ENCODE peak calls at places on chromosomes 5 and 9, in nine cellular contexts. Z is AG10803; G is HL-60; N is cardiac muscle cell; W is stomach; M is choroid plexus epithelial cell; K is neural crest cell; H is activated CD8-positive, alpha-beta T cell treated with anti-CD3 and anti-CD28 coated beads for 36 hours; R is GM23338. I is an unnamed sample.

GRCh38 chr5:90747175-90747574 is 188.6 kb downstream of the ADGRV1 start:
- DNase-seq in Z (no peak), G (no peak), N (no peak), W (no peak), M (peak), K (no peak), H (no peak), R (no peak), I (no peak)

GRCh38 chr9:86098793-86099694 is at the start of gene GOLM1:
- DNase-seq in Z (peak), G (peak), N (peak), W (peak), M (peak), K (peak), H (peak), R (peak), I (peak)

GRCh38 chr5:120150770-120151169 is 313.3 kb upstream of the PRR16 start:
- DNase-seq in Z (no peak), G (no peak), N (no peak), W (no peak), M (no peak), K (no peak), H (no peak), R (no peak), I (no peak)

GRCh38 chr9:18658764-18659705 is 185.1 kb downstream of the ADAMTSL1 start:
- DNase-seq in Z (peak), G (no peak), N (no peak), W (no peak), M (peak), K (no peak), H (no peak), R (no peak), I (no peak)

GRCh38 chr9:82284758-82285157 is 296.2 kb downstream of the SPATA31D1 start:
- DNase-seq in Z (peak), G (no peak), N (no peak), W (no peak), M (peak), K (no peak), H (no peak), R (no peak), I (no peak)

GRCh38 chr5:155978805-155979204 is 348.2 kb upstream of the SGCD start:
- DNase-seq in Z (peak), G (no peak), N (no peak), W (no peak), M (no peak), K (no peak), H (no peak), R (no peak), I (no peak)

GRCh38 chr5:180786398-180787005 is 16.1 kb downstream of the MGAT1 start:
- DNase-seq in Z (no peak), G (no peak), N (no peak), W (no peak), M (peak), K (no peak), H (no peak), R (no peak), I (no peak)

GRCh38 chr9:33452828-33453271 is 5.5 kb upstream of the AQP3 start:
- DNase-seq in Z (peak), G (peak), N (peak), W (peak), M (peak), K (peak), H (peak), R (peak), I (peak)

GRCh38 chr5:94691947-94692346 is 73.5 kb downstream of the SLF1 start:
- DNase-seq in Z (peak), G (no peak), N (no peak), W (no peak), M (peak), K (no peak), H (no peak), R (no peak), I (no peak)

GRCh38 chr9:108048406-108049025 is 558.9 kb upstream of the KLF4 start:
- DNase-seq in Z (no peak), G (no peak), N (no peak), W (no peak), M (no peak), K (no peak), H (no peak), R (no peak), I (no peak)

GRCh38 chr5:169856571-169856970 is 123.7 kb downstream of the INSYN2B start:
- DNase-seq in Z (peak), G (no peak), N (no peak), W (no peak), M (peak), K (no peak), H (no peak), R (no peak), I (no peak)

GRCh38 chr5:51544386-51544785 is 161.1 kb downstream of the ISL1 start:
- DNase-seq in Z (no peak), G (no peak), N (no peak), W (no peak), M (no peak), K (no peak), H (no peak), R (no peak), I (no peak)

GRCh38 chr5:126309860-126310259 is 113.3 kb upstream of the GRAMD2B start:
- DNase-seq in Z (no peak), G (no peak), N (no peak), W (no peak), M (peak), K (no peak), H (no peak), R (no peak), I (no peak)

GRCh38 chr5:177502886-177503285 is 5.5 kb upstream of the PDLIM7 start:
- DNase-seq in Z (no peak), G (no peak), N (no peak), W (no peak), M (no peak), K (no peak), H (no peak), R (no peak), I (no peak)

GRCh38 chr5:113166285-113166684 is 189.7 kb downstream of the DCP2 start:
- DNase-seq in Z (peak), G (no peak), N (no peak), W (no peak), M (peak), K (no peak), H (no peak), R (no peak), I (no peak)

GRCh38 chr5:67089200-67089725 is 107.3 kb downstream of the CD180 start:
- DNase-seq in Z (peak), G (no peak), N (no peak), W (no peak), M (peak), K (no peak), H (no peak), R (no peak), I (no peak)

GRCh38 chr9:92292338-92293074 is 991 bp downstream of the IARS1 start:
- DNase-seq in Z (peak), G (peak), N (no peak), W (no peak), M (no peak), K (no peak), H (no peak), R (no peak), I (no peak)

GRCh38 chr5:154285661-154286408 is 95.3 kb downstream of the GALNT10 start:
- DNase-seq in Z (peak), G (no peak), N (no peak), W (no peak), M (peak), K (no peak), H (no peak), R (no peak), I (no peak)

GRCh38 chr5:173496129-173496882 is 120.1 kb downstream of the BOD1 start:
- DNase-seq in Z (no peak), G (no peak), N (no peak), W (peak), M (peak), K (no peak), H (no peak), R (no peak), I (no peak)

GRCh38 chr9:2260401-2261306 is 245.5 kb downstream of the SMARCA2 start:
- DNase-seq in Z (peak), G (no peak), N (no peak), W (peak), M (peak), K (no peak), H (no peak), R (no peak), I (no peak)

GRCh38 chr5:109739741-109740140 is 50.0 kb downstream of the MAN2A1 start:
- DNase-seq in Z (no peak), G (no peak), N (peak), W (no peak), M (peak), K (no peak), H (no peak), R (peak), I (no peak)

GRCh38 chr9:110083866-110084265 is 124.1 kb downstream of the C9orf152 start:
- DNase-seq in Z (no peak), G (no peak), N (no peak), W (no peak), M (no peak), K (no peak), H (no peak), R (no peak), I (no peak)

GRCh38 chr5:175778951-175779475 is 92.4 kb upstream of the CPLX2 start:
- DNase-seq in Z (no peak), G (no peak), N (no peak), W (no peak), M (no peak), K (no peak), H (no peak), R (peak), I (no peak)

GRCh38 chr9:2791246-2791645 is 52.6 kb downstream of the PUM3 start:
- DNase-seq in Z (no peak), G (no peak), N (no peak), W (no peak), M (no peak), K (no peak), H (no peak), R (no peak), I (no peak)

GRCh38 chr5:90560771-90561170 is 2.2 kb downstream of the ADGRV1 start:
- DNase-seq in Z (no peak), G (no peak), N (no peak), W (no peak), M (no peak), K (no peak), H (no peak), R (no peak), I (no peak)

GRCh38 chr9:110615526-110615925 is 36.0 kb upstream of the SVEP1 start:
- DNase-seq in Z (peak), G (no peak), N (no peak), W (no peak), M (peak), K (no peak), H (no peak), R (no peak), I (no peak)

GRCh38 chr9:15070716-15071115 is 160.5 kb upstream of the FREM1 start:
- DNase-seq in Z (no peak), G (no peak), N (no peak), W (no peak), M (no peak), K (no peak), H (no peak), R (no peak), I (no peak)

GRCh38 chr9:112447283-112447761 is 39.3 kb upstream of the KIAA1958 start:
- DNase-seq in Z (peak), G (peak), N (no peak), W (no peak), M (peak), K (no peak), H (no peak), R (no peak), I (no peak)

GRCh38 chr9:96854877-96855273 is 561 bp upstream of the ZNF782 start:
- DNase-seq in Z (no peak), G (no peak), N (no peak), W (no peak), M (no peak), K (no peak), H (no peak), R (peak), I (no peak)

GRCh38 chr9:71814226-71814625 is 45.9 kb upstream of the CEMIP2 start:
- DNase-seq in Z (peak), G (no peak), N (no peak), W (no peak), M (no peak), K (no peak), H (no peak), R (no peak), I (no peak)

GRCh38 chr5:148875205-148875875 is 48.9 kb downstream of the ADRB2 start:
- DNase-seq in Z (no peak), G (no peak), N (no peak), W (no peak), M (peak), K (no peak), H (no peak), R (no peak), I (no peak)

GRCh38 chr5:54883374-54884194 is 101.8 kb downstream of the ESM1 start:
- DNase-seq in Z (peak), G (no peak), N (peak), W (peak), M (peak), K (peak), H (no peak), R (peak), I (no peak)

GRCh38 chr9:21841133-21841532 is 38.7 kb downstream of the MTAP start:
- DNase-seq in Z (no peak), G (no peak), N (no peak), W (no peak), M (no peak), K (no peak), H (no peak), R (no peak), I (no peak)

GRCh38 chr5:98904786-98905185 is 24.0 kb downstream of the CHD1 start:
- DNase-seq in Z (no peak), G (no peak), N (no peak), W (no peak), M (peak), K (no peak), H (no peak), R (no peak), I (no peak)

GRCh38 chr5:50666261-50667078 is at the start of gene PARP8:
- DNase-seq in Z (peak), G (peak), N (peak), W (peak), M (peak), K (peak), H (peak), R (peak), I (peak)

GRCh38 chr9:128127990-128128835 is 684 bp upstream of the PTGES2 start:
- DNase-seq in Z (peak), G (peak), N (peak), W (peak), M (peak), K (peak), H (peak), R (peak), I (peak)

GRCh38 chr9:3968891-3969290 is 331.0 kb downstream of the GLIS3 start:
- DNase-seq in Z (peak), G (no peak), N (no peak), W (no peak), M (no peak), K (no peak), H (no peak), R (no peak), I (no peak)

GRCh38 chr9:115006660-115007059 is 76.3 kb upstream of the TNFSF8 start:
- DNase-seq in Z (peak), G (no peak), N (no peak), W (no peak), M (peak), K (no peak), H (peak), R (no peak), I (no peak)

GRCh38 chr5:59058237-59058636 is 475.4 kb downstream of the RAB3C start:
- DNase-seq in Z (no peak), G (no peak), N (no peak), W (no peak), M (no peak), K (no peak), H (no peak), R (no peak), I (no peak)

DNA sequence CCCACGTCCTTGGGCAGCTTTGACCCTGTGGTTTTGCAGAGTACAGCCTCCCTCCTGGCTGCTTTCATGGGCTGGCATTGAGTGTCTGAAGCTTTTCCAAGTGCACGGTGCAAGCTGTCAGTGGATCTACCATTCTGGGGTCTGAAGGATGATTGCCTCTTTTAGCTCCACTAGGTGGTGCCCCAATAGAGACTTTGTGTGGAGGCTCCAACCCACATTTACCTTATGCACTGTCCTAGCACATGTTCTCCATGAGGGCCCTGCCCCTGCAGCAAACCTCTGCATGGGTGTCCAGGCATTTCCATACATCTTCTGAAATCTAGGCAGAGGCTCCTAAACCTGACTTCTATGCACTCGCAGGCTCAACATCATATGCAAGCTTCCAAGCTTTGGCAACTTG is 644.2 kb upstream of the CDH9 start:
- DNase-seq in Z (no peak), G (no peak), N (peak), W (no peak), M (peak), K (no peak), H (no peak), R (peak), I (no peak)
- TF ChIP-seq CTCF in Z (no peak), G (no peak), N (peak), W (no peak), M (peak), K (peak), H (no peak), R (peak), I (no peak)

GRCh38 chr5:3460416-3460815 is 135.2 kb upstream of the IRX1 start:
- DNase-seq in Z (no peak), G (no peak), N (no peak), W (no peak), M (no peak), K (no peak), H (no peak), R (no peak), I (no peak)
- TF ChIP-seq CTCF in Z (no peak), G (no peak), N (no peak), W (no peak), M (no peak), K (no peak), H (no peak), R (no peak), I (no peak)

DNA sequence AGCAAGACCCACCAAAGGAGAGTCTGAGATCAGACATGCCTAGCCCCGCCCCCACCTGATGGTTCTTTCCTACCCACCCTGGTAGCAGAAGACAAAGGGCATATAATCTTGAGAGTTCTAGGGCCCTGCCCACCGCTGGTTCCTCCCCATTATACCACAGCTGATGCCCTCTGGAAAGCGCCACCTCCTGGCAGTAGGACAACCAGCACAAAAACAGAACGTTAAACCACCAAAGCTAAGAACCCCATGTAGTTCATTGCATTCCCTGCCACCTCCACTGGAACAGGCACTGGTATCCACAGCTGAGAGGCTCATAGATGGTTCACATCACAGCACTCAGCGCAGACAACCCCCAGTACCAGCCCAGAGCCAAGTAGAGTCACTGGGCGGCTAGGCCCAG is 81.2 kb upstream of the TRPC7 start:
- DNase-seq in Z (no peak), G (no peak), N (no peak), W (no peak), M (no peak), K (no peak), H (peak), R (peak), I (no peak)
- TF ChIP-seq CTCF in Z (no peak), G (no peak), N (no peak), W (no peak), M (no peak), K (no peak), H (no peak), R (peak), I (no peak)

GRCh38 chr5:13976867-13977479 is 32.5 kb upstream of the DNAH5 start:
- DNase-seq in Z (peak), G (peak), N (peak), W (no peak), M (peak), K (peak), H (no peak), R (peak), I (no peak)
- TF ChIP-seq CTCF in Z (peak), G (no peak), N (peak), W (no peak), M (peak), K (peak), H (no peak), R (peak), I (no peak)

DNA sequence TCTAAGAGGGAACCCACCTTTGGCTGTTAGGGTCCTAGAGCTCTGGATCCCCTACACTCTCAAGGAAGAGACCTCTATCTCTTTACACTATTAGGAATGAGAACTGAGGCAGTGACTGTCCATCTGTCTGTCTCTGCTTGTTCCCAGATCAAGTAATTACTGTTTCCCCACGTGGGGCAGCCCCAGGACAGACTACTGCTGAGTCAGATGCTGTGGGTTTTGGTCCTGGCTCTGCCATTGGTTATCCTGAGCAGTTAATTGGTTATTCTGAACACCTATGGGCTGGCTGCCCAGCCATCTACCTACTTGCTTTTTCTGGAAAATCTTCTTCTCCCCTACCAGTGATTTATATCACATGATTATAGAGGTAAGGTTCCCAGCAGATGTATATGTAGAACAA is 33.3 kb downstream of the FBXO10 start:
- DNase-seq in Z (no peak), G (no peak), N (no peak), W (no peak), M (peak), K (no peak), H (no peak), R (no peak), I (no peak)
- TF ChIP-seq CTCF in Z (no peak), G (no peak), N (no peak), W (no peak), M (no peak), K (no peak), H (no peak), R (no peak), I (no peak)

GRCh38 chr9:136451221-136451877 is 11.7 kb upstream of the INPP5E start:
- DNase-seq in Z (no peak), G (no peak), N (peak), W (no peak), M (no peak), K (no peak), H (no peak), R (peak), I (no peak)
- TF ChIP-seq CTCF in Z (peak), G (no peak), N (no peak), W (no peak), M (peak), K (peak), H (no peak), R (peak), I (no peak)

GRCh38 chr9:104784098-104784497 is 20.2 kb downstream of the NIPSNAP3B start:
- DNase-seq in Z (no peak), G (peak), N (no peak), W (no peak), M (no peak), K (no peak), H (no peak), R (no peak), I (peak)
- TF ChIP-seq CTCF in Z (no peak), G (no peak), N (no peak), W (no peak), M (no peak), K (no peak), H (no peak), R (no peak), I (no peak)

DNA sequence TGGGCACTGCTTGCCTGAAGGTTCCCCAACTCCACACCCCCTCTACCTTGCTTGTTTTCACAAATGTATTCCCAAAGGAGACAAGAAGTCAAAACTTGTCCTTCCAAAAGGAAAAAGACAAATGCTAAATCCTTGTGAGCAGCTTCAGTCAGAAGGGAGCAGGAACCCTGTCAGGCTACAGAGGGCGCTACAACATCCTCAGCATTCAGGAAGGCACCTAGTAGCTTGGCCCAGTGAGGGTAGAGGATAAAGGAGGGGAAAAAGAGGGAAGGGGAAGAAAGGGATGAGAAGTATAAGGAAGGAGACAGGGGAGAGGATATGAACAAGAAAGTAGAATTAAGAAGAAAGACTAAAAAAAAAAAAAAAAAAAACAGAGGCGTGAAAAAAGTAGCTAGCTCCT is 97.5 kb downstream of the MLLT3 start:
- DNase-seq in Z (no peak), G (no peak), N (no peak), W (no peak), M (peak), K (no peak), H (peak), R (peak), I (no peak)
- TF ChIP-seq CTCF in Z (peak), G (no peak), N (peak), W (no peak), M (peak), K (peak), H (peak), R (peak), I (peak)

GRCh38 chr5:39309534-39309933 is 54.8 kb downstream of the C9 start:
- DNase-seq in Z (no peak), G (no peak), N (no peak), W (no peak), M (no peak), K (no peak), H (no peak), R (no peak), I (no peak)

GRCh38 chr5:39315995-39316394 is 48.3 kb downstream of the C9 start:
- DNase-seq in Z (no peak), G (no peak), N (no peak), W (no peak), M (no peak), K (no peak), H (no peak), R (no peak), I (no peak)

GRCh38 chr5:39319395-39319794 is 44.9 kb downstream of the C9 start:
- DNase-seq in Z (no peak), G (no peak), N (no peak), W (no peak), M (no peak), K (no peak), H (no peak), R (no peak), I (no peak)

GRCh38 chr5:39314591-39314990 is 49.7 kb downstream of the C9 start:
- DNase-seq in Z (no peak), G (no peak), N (no peak), W (no peak), M (no peak), K (no peak), H (no peak), R (no peak), I (no peak)
- TF ChIP-seq CTCF in Z (no peak), G (no peak), N (no peak), W (no peak), M (no peak), K (no peak), H (no peak), R (no peak), I (no peak)

I was measured in GM13976.